ENCODE peak calls at places on chromosomes 3 and 15, in four cellular contexts. One of them, this sample, is unnamed.

GRCh38 chr3:185561958-185562357 is 9.6 kb upstream of the LIPH start:
- DNase-seq in K562: no peak
- DNase-seq in GM12878: no peak
- DNase-seq in HepG2: no peak
- DNase-seq in this sample: peak; percentile 25

GRCh38 chr15:26628879-26629529 is 143.9 kb downstream of the GABRB3 start:
- DNase-seq in HepG2: no peak
- DNase-seq in K562: peak; percentile 85
- DNase-seq in GM12878: no peak
- DNase-seq in this sample: peak; percentile 87

GRCh38 chr3:135539854-135540253 is 425.7 kb upstream of the PPP2R3A start:
- DNase-seq in K562: no peak
- DNase-seq in HepG2: no peak
- DNase-seq in GM12878: no peak
- DNase-seq in this sample: no peak

GRCh38 chr3:101521251-101521701 is 8.3 kb upstream of the SENP7 start:
- DNase-seq in K562: peak; percentile 18
- DNase-seq in HepG2: no peak
- DNase-seq in GM12878: no peak
- DNase-seq in this sample: no peak

GRCh38 chr3:331881-332280 is 135.3 kb downstream of the CHL1 start:
- DNase-seq in HepG2: no peak
- DNase-seq in GM12878: no peak
- DNase-seq in K562: no peak
- DNase-seq in this sample: no peak

GRCh38 chr3:194577985-194578905 is 55.0 kb downstream of the TMEM44 start:
- DNase-seq in GM12878: no peak
- DNase-seq in HepG2: peak; percentile 48
- DNase-seq in K562: peak; percentile 67
- DNase-seq in this sample: no peak

GRCh38 chr3:175266993-175267960 is 408.1 kb downstream of the NAALADL2 start:
- DNase-seq in K562: no peak
- DNase-seq in GM12878: no peak
- DNase-seq in HepG2: no peak
- DNase-seq in this sample: no peak

GRCh38 chr3:151446002-151446340 is 14.9 kb downstream of the IGSF10 start:
- DNase-seq in HepG2: no peak
- DNase-seq in K562: no peak
- DNase-seq in GM12878: no peak
- DNase-seq in this sample: no peak

GRCh38 chr3:112530573-112530972 is 31.2 kb downstream of the ATG3 start:
- DNase-seq in HepG2: no peak
- DNase-seq in K562: no peak
- DNase-seq in GM12878: no peak
- DNase-seq in this sample: no peak

GRCh38 chr3:187616307-187616939 is 53.8 kb downstream of the SST start:
- DNase-seq in K562: peak; percentile 63
- DNase-seq in HepG2: peak; percentile 35
- DNase-seq in GM12878: no peak
- DNase-seq in this sample: peak; percentile 90

GRCh38 chr3:151315846-151316245 is 774 bp downstream of the GPR87 start:
- DNase-seq in GM12878: no peak
- DNase-seq in HepG2: no peak
- DNase-seq in K562: no peak
- DNase-seq in this sample: no peak

DNA sequence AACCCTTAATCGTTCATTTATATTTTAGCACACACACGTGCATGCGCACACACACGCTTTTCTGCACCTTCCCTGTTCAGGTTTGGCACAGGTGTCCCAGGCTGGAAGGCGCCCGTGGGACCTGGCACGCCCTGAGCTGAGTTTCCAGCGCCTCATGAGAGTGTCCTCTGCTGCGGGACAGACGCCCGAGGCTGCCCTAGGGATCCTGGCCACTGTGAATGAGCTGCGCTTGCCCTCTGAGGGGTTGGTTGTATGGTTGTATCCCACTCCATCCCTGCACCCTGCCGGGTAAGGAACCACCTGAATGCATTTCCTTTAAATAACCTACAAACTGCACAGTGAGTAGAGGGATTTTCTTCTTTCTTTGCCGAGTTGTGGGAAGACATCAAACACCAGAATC is 12.2 kb upstream of the MEX3B start:
- DNase-seq in K562: no peak
- DNase-seq in GM12878: no peak
- DNase-seq in HepG2: no peak
- DNase-seq in this sample: peak; percentile 55
- TF ChIP-seq JUNB in K562: no peak
- TF ChIP-seq JUNB in GM12878: no peak
- TF ChIP-seq JUNB in HepG2: no peak
- TF ChIP-seq JUNB in this sample: no peak

DNA sequence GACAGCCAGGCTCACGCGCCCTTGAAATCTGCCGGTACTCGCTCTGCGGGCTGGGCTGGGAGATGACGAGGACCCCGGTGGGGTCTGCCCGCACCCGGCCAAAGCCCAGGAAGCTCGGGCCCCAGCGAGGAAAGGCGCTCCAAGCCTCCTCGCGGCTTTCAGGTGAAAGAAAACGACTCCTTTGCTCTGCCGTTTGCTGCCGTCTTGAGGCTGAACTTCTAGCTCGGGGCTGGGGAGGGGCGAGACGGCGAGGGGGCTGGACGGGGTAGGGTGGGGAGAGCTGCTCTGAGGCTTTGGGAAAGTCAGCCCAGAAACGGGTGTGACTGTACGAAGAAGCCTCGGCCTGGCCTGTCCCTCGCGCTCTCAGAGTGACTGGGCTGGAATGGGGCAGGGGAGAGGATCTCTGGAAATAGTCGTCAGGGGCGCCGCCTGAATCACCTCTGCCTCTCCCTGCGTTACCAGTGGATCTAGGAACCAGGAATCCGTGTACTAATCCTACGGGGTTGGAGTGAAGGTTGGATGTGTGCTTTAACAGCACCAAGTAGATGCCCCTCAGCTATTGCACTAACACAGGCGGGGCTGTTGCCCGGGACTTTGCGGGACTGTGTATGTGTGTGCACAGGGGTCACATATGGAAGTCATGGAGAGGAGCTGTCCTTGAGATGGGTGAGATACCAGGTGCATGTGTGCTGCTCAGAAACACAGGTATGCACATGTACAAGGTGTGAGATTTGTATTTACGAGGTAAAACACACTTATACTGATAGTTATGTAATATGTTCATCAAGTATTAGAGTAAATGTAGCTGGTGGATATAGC is 495 bp downstream of the FOXL2NB start:
- DNase-seq in K562: peak; percentile 69
- DNase-seq in HepG2: no peak
- DNase-seq in GM12878: no peak
- DNase-seq in this sample: peak; percentile 60
- TF ChIP-seq EZH2 in K562: no peak
- TF ChIP-seq EZH2 in HepG2: no peak
- TF ChIP-seq EZH2 in GM12878: peak; percentile 48
- TF ChIP-seq EZH2 in this sample: no peak

DNA sequence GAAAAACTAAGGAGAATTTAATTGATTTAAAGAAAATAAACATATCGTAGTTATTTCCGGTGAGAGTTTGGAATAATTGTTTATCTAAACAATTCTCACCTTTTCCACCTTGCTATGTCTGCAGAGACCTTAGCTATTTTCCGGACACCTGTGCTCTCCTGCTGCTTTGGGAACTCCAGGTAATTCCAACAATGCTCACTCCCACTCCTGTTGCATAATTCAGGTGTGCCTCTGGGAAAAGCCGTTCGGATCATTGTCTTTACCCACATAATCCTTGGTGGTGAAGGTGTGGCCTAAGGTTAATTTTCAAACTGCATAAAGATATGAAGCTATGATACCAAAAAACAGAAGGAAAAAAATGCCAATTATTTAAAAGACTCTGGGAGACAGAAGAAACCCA is 59.4 kb downstream of the LDHAL6B start:
- DNase-seq in GM12878: no peak
- DNase-seq in K562: no peak
- DNase-seq in HepG2: no peak
- DNase-seq in this sample: peak; percentile 14
- TF ChIP-seq JUNB in GM12878: no peak
- TF ChIP-seq JUNB in K562: no peak
- TF ChIP-seq JUNB in HepG2: no peak
- TF ChIP-seq JUNB in this sample: no peak

DNA sequence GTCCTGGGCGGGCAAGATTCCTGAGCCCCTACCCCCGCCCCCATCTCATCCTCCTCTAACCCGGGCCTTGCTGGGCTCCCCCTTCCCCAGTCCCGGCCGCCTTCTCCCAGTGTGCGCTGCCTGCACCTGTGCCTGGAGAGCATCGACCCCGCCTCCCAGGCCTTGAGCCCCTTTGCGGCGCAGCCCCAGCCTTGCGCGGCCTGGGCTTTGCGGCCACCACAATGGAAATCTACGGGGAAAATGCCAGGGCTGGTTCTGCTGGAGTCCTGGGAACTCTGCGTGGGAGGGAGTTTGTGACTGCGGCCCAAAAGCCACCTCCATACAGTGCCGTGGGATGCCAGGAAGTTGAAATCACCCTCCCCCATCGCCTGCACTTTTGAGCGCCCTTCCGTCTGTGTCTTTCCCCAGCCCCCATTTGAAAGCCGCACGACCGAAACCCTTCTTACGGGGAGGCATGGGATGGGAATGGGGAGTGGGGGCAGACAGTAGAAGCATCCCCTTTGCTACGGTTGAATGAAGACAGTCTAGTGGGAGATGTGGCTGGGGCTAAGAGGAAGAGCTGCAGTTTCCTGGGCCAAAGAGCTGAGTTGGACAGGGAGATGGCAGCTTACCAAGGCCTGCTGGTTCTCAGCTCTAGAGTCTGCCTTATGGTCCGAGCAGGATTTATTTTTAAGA is 1.0 kb upstream of the SOX2 start:
- DNase-seq in K562: no peak
- DNase-seq in HepG2: no peak
- DNase-seq in GM12878: no peak
- DNase-seq in this sample: peak; percentile 94
- TF ChIP-seq EZH2 in K562: no peak
- TF ChIP-seq EZH2 in HepG2: no peak
- TF ChIP-seq EZH2 in GM12878: no peak
- TF ChIP-seq EZH2 in this sample: no peak

GRCh38 chr3:196506687-196507086 is 3.1 kb upstream of the RNF168 start:
- DNase-seq in K562: no peak
- DNase-seq in GM12878: no peak
- DNase-seq in HepG2: no peak
- DNase-seq in this sample: peak; percentile 43
- TF ChIP-seq JUNB in K562: no peak
- TF ChIP-seq JUNB in GM12878: no peak
- TF ChIP-seq JUNB in HepG2: no peak
- TF ChIP-seq JUNB in this sample: no peak

GRCh38 chr3:44501971-44502370 is 24.5 kb upstream of the ZNF445 start:
- DNase-seq in K562: no peak
- DNase-seq in GM12878: no peak
- DNase-seq in HepG2: no peak
- DNase-seq in this sample: no peak
- TF ChIP-seq EZH2 in K562: no peak
- TF ChIP-seq EZH2 in GM12878: no peak
- TF ChIP-seq EZH2 in HepG2: no peak
- TF ChIP-seq EZH2 in this sample: no peak

GRCh38 chr3:81696090-81696489 is 65.4 kb downstream of the GBE1 start:
- DNase-seq in GM12878: no peak
- DNase-seq in HepG2: no peak
- DNase-seq in K562: no peak
- DNase-seq in this sample: no peak
- TF ChIP-seq JUNB in GM12878: no peak
- TF ChIP-seq JUNB in HepG2: no peak
- TF ChIP-seq JUNB in K562: no peak
- TF ChIP-seq JUNB in this sample: no peak